ENCODE peak calls at places on chromosomes 16 and 17, in seven cellular contexts. H, W, A, F, S, U and P are unnamed samples.

GRCh38 chr16:1326380-1326779 is 7.1 kb upstream of the BAIAP3 start:
- DNase-seq in S (no peak), U (no peak), F (no peak), H (no peak), W (no peak), A (no peak), P (no peak)

GRCh38 chr17:28492352-28493310 is 13.5 kb upstream of the FOXN1 start:
- DNase-seq in W (no peak), S (no peak), A (no peak), F (no peak), U (no peak), H (no peak), P (no peak)

GRCh38 chr16:68234188-68235104 is 1.5 kb downstream of the ESRP2 start:
- DNase-seq in A (peak; percentile 99), F (no peak), H (peak; percentile 98), S (no peak), W (peak; percentile 49), U (peak; percentile 80), P (peak; percentile 80)

GRCh38 chr17:19805006-19805405 is 56.9 kb upstream of the ALDH3A1 start:
- DNase-seq in H (no peak), U (no peak), F (no peak), A (no peak), W (no peak), S (no peak), P (no peak)

GRCh38 chr17:67044016-67044772 is at the start of gene CACNG1:
- DNase-seq in U (no peak), S (no peak), W (no peak), H (no peak), F (no peak), A (no peak), P (no peak)

GRCh38 chr16:54630284-54630967 is 300.2 kb upstream of the IRX5 start:
- DNase-seq in S (peak; percentile 15), F (no peak), A (no peak), U (no peak), W (no peak), H (no peak), P (no peak)

GRCh38 chr16:87778830-87779579 is 13.2 kb upstream of the KLHDC4 start:
- DNase-seq in W (peak; percentile 95), H (peak; percentile 92), S (peak; percentile 93), U (peak; percentile 99), A (peak; percentile 92), F (peak; percentile 84), P (peak; percentile 98)

GRCh38 chr16:2471016-2471652 is at the start of gene NTN3:
- DNase-seq in W (no peak), H (no peak), U (peak; percentile 76), F (peak; percentile 38), S (no peak), A (no peak), P (peak; percentile 70)

GRCh38 chr16:5065368-5065767 is 388 bp downstream of the C16orf89 start:
- DNase-seq in S (no peak), H (no peak), W (no peak), A (no peak), U (no peak), F (no peak), P (no peak)

GRCh38 chr17:46264456-46265198 is 30.3 kb upstream of the LRRC37A start:
- DNase-seq in H (no peak), F (no peak), W (no peak), U (peak; percentile 79), A (no peak), S (peak; percentile 55), P (peak; percentile 87)

GRCh38 chr16:25018972-25019617 is 3.9 kb upstream of the ARHGAP17 start:
- DNase-seq in F (no peak), A (no peak), W (no peak), U (no peak), H (no peak), S (no peak), P (no peak)

GRCh38 chr16:51161440-51162195 is 10.5 kb upstream of the SALL1 start:
- DNase-seq in A (no peak), U (no peak), W (no peak), S (no peak), H (no peak), F (no peak), P (peak; percentile 50)

GRCh38 chr16:50708373-50709060 is 15.1 kb downstream of the NOD2 start:
- DNase-seq in F (no peak), W (no peak), H (no peak), U (no peak), S (no peak), A (no peak), P (no peak)

GRCh38 chr16:84359326-84359725 is 9.0 kb upstream of the ATP2C2 start:
- DNase-seq in A (no peak), F (no peak), H (no peak), U (no peak), W (no peak), S (no peak), P (no peak)

GRCh38 chr17:34313164-34313563 is 6.1 kb upstream of the CCL8 start:
- DNase-seq in S (no peak), U (no peak), A (no peak), F (no peak), W (no peak), H (no peak), P (peak; percentile 13)

GRCh38 chr17:75287221-75287620 is 2.0 kb downstream of the SLC25A19 start:
- DNase-seq in W (no peak), H (no peak), U (no peak), F (no peak), A (no peak), S (no peak), P (no peak)

GRCh38 chr17:73516356-73516755 is 127.9 kb downstream of the SDK2 start:
- DNase-seq in F (no peak), H (no peak), S (no peak), U (no peak), A (no peak), W (no peak), P (no peak)

GRCh38 chr16:49986351-49987124 is 38.5 kb upstream of the CNEP1R1 start:
- DNase-seq in F (no peak), U (peak; percentile 49), A (no peak), H (no peak), S (peak; percentile 10), W (peak; percentile 63), P (no peak)

GRCh38 chr17:45197108-45197507 is 24.6 kb upstream of the FMNL1 start:
- DNase-seq in A (no peak), F (peak; percentile 5), H (no peak), U (peak; percentile 64), S (no peak), W (no peak), P (peak; percentile 67)

GRCh38 chr17:43556292-43556691 is 10.2 kb upstream of the ETV4 start:
- DNase-seq in A (peak; percentile 77), U (peak; percentile 55), H (peak; percentile 79), S (no peak), W (peak; percentile 54), F (no peak), P (peak; percentile 84)

GRCh38 chr17:78356163-78356713 is 3.6 kb downstream of the SOCS3 start:
- DNase-seq in S (peak; percentile 65), W (peak; percentile 76), H (peak; percentile 45), A (peak; percentile 73), U (peak; percentile 87), F (no peak), P (peak; percentile 99)

GRCh38 chr17:2926019-2926650 is 129.9 kb downstream of the RAP1GAP2 start:
- DNase-seq in U (peak; percentile 43), S (peak; percentile 36), A (no peak), F (no peak), W (no peak), H (no peak), P (peak; percentile 87)

GRCh38 chr17:41060052-41060604 is at the start of gene KRTAP2-3:
- DNase-seq in A (no peak), S (peak; percentile 81), F (no peak), H (no peak), W (no peak), U (no peak), P (peak; percentile 93)

GRCh38 chr17:17739388-17740066 is 58.3 kb downstream of the RAI1 start:
- DNase-seq in U (no peak), F (no peak), H (peak; percentile 61), A (peak; percentile 38), W (peak; percentile 75), S (no peak), P (peak; percentile 82)

GRCh38 chr16:30078744-30079143 is 3.0 kb downstream of the PPP4C start:
- DNase-seq in F (no peak), S (no peak), W (no peak), U (no peak), A (no peak), H (no peak), P (no peak)

GRCh38 chr16:77660311-77660710 is 62.0 kb upstream of the NUDT7 start:
- DNase-seq in U (peak; percentile 63), A (peak; percentile 3), S (peak; percentile 25), W (no peak), H (no peak), F (peak; percentile 46), P (no peak)